ENCODE peak calls at places on chromosomes 12 and 14, in ten cellular contexts. C, V, F, T, N, W, R, S, O and U are unnamed samples.

GRCh38 chr14:21098134-21098891 is at the start of gene ZNF219:
- DNase-seq in C (peak), V (no peak), F (peak), T (no peak), N (peak), W (peak), R (peak), S (peak), O (no peak), U (peak)

GRCh38 chr14:38367922-38368321 is 112.0 kb upstream of the CLEC14A start:
- DNase-seq in C (no peak), V (no peak), F (no peak), T (no peak), N (no peak), W (no peak), R (no peak), S (no peak), O (no peak), U (no peak)

GRCh38 chr12:122491991-122492390 is 8.7 kb downstream of the ZCCHC8 start:
- DNase-seq in C (no peak), V (peak), F (no peak), T (peak), N (no peak), W (no peak), R (no peak), S (no peak), O (no peak), U (no peak)

GRCh38 chr12:100138048-100138907 is 4.4 kb downstream of the BLTP3B start:
- DNase-seq in C (peak), V (peak), F (no peak), T (no peak), N (no peak), W (peak), R (no peak), S (peak), O (peak), U (peak)

GRCh38 chr12:7387289-7387688 is 56.7 kb downstream of the CD163L1 start:
- DNase-seq in C (no peak), V (no peak), F (no peak), T (no peak), N (no peak), W (no peak), R (no peak), S (no peak), O (no peak), U (no peak)

GRCh38 chr12:72295744-72296143 is 23.6 kb downstream of the TRHDE start:
- DNase-seq in C (peak), V (peak), F (no peak), T (no peak), N (no peak), W (no peak), R (peak), S (no peak), O (no peak), U (peak)

GRCh38 chr14:75562048-75562447 is 16.4 kb upstream of the FLVCR2 start:
- DNase-seq in C (peak), V (no peak), F (no peak), T (no peak), N (no peak), W (no peak), R (no peak), S (peak), O (no peak), U (no peak)

GRCh38 chr12:46983959-46984833 is 95.2 kb upstream of the PCED1B start:
- DNase-seq in C (peak), V (peak), F (peak), T (peak), N (no peak), W (peak), R (no peak), S (peak), O (peak), U (peak)

GRCh38 chr14:102822311-102822863 is 45.1 kb downstream of the TRAF3 start:
- DNase-seq in C (peak), V (no peak), F (no peak), T (no peak), N (no peak), W (no peak), R (no peak), S (no peak), O (no peak), U (peak)

GRCh38 chr14:64549805-64550538 is at the start of gene PPP1R36:
- DNase-seq in C (no peak), V (no peak), F (peak), T (peak), N (peak), W (peak), R (no peak), S (no peak), O (no peak), U (no peak)

DNA sequence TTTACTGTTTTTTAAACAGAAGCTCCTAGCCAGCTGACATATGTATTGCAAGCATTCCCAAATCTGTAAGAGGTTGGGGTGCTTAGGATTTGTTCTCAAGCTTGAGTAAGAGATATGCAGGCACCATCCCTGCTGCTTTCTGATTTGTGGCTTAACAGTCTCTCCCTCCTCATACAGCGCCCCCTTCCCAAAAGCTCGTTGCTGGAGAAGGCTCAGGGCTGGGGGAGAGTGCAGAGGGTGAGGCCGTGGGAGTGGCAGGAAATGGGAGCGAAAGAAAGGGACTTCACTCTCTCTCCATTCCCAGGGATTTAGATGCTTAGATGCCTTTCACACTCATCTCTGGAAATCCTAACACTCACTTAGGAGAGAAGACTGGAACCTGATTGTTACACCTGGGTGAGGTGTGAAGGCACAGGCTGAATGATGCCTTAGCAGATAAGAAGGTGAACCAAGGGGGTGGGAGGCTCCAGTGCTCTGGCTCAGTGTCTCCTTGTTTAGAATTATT is 172.0 kb downstream of the C12orf75 start:
- DNase-seq in C (no peak), V (no peak), F (no peak), T (no peak), N (no peak), W (no peak), R (no peak), S (no peak), O (no peak), U (no peak)
- TF ChIP-seq CTCF in C (no peak), V (no peak), F (no peak), T (no peak), N (no peak), W (no peak), R (no peak), S (no peak), O (no peak), U (no peak)

DNA sequence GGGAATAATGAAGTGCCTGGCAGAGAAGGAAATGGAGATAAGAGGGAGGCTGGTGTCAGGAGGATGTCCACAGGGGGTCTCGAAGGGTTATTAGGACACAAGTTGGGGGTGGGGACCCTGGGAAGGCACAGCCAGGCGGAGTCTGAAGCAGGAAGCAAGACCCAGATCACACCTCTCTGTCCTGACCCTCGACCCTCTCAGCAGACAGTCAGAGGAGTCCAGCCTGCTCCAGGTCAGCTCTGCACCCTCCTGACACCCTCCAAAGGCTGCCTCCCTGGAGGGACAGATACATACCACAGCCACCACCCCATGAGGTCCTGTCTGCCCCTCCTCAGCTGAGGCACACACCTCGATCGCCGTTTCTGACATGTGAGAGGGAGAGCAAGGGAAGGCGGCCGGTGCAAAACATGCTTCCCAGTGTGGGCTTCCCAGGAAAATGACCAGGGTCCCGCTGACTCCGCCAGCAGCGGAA is 9.0 kb downstream of the BCL11B start:
- DNase-seq in C (no peak), V (no peak), F (no peak), T (no peak), N (peak), W (no peak), R (no peak), S (no peak), O (no peak), U (no peak)
- H3K4me3 ChIP-seq in C (no peak), V (no peak), F (no peak), T (peak), N (no peak), W (peak), R (no peak), S (no peak), O (no peak), U (no peak)

DNA sequence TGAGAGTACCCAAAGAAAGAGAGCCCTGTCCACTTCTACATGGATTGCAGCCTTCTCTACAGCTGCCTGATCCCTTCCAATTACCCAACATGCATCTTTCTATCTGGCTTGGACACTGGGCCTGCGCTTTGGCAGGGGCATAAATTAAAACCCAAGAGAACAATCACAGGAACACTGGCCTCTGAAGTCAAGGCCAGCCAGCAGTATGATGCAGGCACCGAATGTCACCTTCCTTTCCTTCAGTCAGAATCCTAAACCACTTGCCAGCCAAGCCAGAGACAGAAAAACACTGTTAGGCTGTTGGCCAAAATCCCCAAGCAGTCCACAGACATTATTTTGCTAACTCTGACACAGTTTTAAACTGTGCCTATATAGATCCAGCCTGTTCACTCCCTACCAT is 113.7 kb downstream of the DUSP6 start:
- DNase-seq in C (no peak), V (no peak), F (no peak), T (no peak), N (peak), W (no peak), R (no peak), S (no peak), O (no peak), U (no peak)
- TF ChIP-seq CTCF in C (no peak), V (no peak), F (no peak), T (no peak), N (no peak), W (no peak), R (no peak), S (no peak), O (no peak), U (no peak)

GRCh38 chr14:62289471-62289870 is 527.3 kb downstream of the SNAPC1 start:
- DNase-seq in C (peak), V (no peak), F (no peak), T (no peak), N (no peak), W (no peak), R (peak), S (no peak), O (no peak), U (peak)
- H3K4me3 ChIP-seq in C (no peak), V (no peak), F (no peak), T (no peak), N (no peak), W (no peak), R (no peak), S (no peak), O (no peak), U (no peak)

GRCh38 chr14:98138666-98139065 is 1133.3 kb downstream of the BCL11B start:
- DNase-seq in C (no peak), V (no peak), F (peak), T (peak), N (no peak), W (peak), R (no peak), S (peak), O (peak), U (peak)
- TF ChIP-seq CTCF in C (no peak), V (no peak), F (peak), T (peak), N (peak), W (peak), R (peak), S (peak), O (peak), U (peak)

DNA sequence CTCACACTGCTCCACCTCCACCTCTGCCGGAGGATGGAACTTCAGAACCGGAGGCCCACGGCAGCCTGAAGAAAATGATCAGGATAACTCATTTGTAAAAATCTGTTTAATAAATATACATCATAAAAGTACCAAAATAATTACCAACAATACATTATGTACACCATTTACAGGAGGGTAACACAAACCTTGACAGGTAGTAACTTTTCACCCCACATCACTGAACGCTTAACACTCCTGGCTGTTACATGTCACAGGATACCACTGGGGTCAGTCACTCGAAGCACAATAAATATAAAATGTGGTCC is 3.2 kb downstream of the NFKBIA start:
- DNase-seq in C (no peak), V (no peak), F (no peak), T (no peak), N (no peak), W (no peak), R (no peak), S (no peak), O (no peak), U (no peak)
- H3K4me3 ChIP-seq in C (peak), V (peak), F (no peak), T (peak), N (peak), W (peak), R (no peak), S (no peak), O (no peak), U (peak)

GRCh38 chr12:22598763-22599161 is 26.2 kb upstream of the ETNK1 start:
- DNase-seq in C (no peak), V (no peak), F (no peak), T (no peak), N (no peak), W (no peak), R (no peak), S (peak), O (no peak), U (no peak)

GRCh38 chr12:22598141-22598762 is 26.7 kb upstream of the ETNK1 start:
- DNase-seq in C (no peak), V (no peak), F (no peak), T (no peak), N (no peak), W (no peak), R (no peak), S (no peak), O (no peak), U (no peak)

DNA sequence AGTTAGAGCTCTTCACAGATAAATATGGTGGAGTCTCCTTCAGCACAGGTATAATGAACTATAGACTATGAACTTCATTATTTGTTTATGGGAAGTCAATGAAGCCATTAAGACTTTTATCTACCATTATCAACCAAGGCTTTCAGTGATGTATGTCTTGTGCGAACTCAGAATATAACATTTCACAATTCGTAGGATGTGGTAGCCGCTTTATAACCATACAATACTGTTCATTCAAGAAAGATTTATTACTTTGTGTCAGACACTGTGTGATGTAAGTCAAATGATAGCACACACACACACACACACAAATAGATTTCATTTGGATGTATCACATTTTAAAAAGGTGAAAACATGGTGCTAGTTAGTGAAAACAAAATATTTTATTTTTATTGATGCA is 24.7 kb upstream of the ETNK1 start:
- DNase-seq in C (no peak), V (no peak), F (no peak), T (no peak), N (no peak), W (no peak), R (no peak), S (no peak), O (no peak), U (no peak)
- TF ChIP-seq CTCF in C (no peak), V (no peak), F (no peak), T (no peak), N (no peak), W (no peak), R (no peak), S (no peak), O (no peak), U (no peak)

GRCh38 chr14:104714066-104714465 is 10.0 kb upstream of the ADSS1 start:
- DNase-seq in C (no peak), V (no peak), F (no peak), T (no peak), N (no peak), W (no peak), R (no peak), S (no peak), O (no peak), U (no peak)
- H3K4me3 ChIP-seq in C (no peak), V (no peak), F (no peak), T (no peak), N (no peak), W (no peak), R (no peak), S (no peak), O (no peak), U (no peak)

GRCh38 chr12:70459786-70460185 is 93.7 kb downstream of the KCNMB4 start:
- DNase-seq in C (no peak), V (no peak), F (no peak), T (no peak), N (no peak), W (no peak), R (no peak), S (no peak), O (no peak), U (no peak)

GRCh38 chr12:70451528-70451927 is 85.4 kb downstream of the KCNMB4 start:
- DNase-seq in C (no peak), V (no peak), F (no peak), T (no peak), N (no peak), W (no peak), R (no peak), S (peak), O (no peak), U (no peak)

GRCh38 chr12:70456953-70457352 is 90.9 kb downstream of the KCNMB4 start:
- DNase-seq in C (no peak), V (no peak), F (no peak), T (no peak), N (no peak), W (no peak), R (no peak), S (no peak), O (no peak), U (no peak)
- TF ChIP-seq CTCF in C (no peak), V (no peak), F (no peak), T (no peak), N (no peak), W (no peak), R (no peak), S (no peak), O (no peak), U (no peak)